ENCODE peak calls at places on chromosomes 7 and 10, in five cellular contexts. One of them, this sample, is unnamed.

GRCh38 chr10:86286591-86287421 is 79.8 kb downstream of the GRID1 start:
- DNase-seq in neuronal stem cell: no peak
- DNase-seq in H9: peak; percentile 20
- DNase-seq in mesenchymal stem cell: no peak
- DNase-seq in H1: peak; percentile 29
- DNase-seq in this sample: no peak

GRCh38 chr10:75651452-75651851 is 220.0 kb downstream of the LRMDA start:
- DNase-seq in neuronal stem cell: no peak
- DNase-seq in H9: peak; percentile 35
- DNase-seq in mesenchymal stem cell: no peak
- DNase-seq in H1: no peak
- DNase-seq in this sample: no peak

GRCh38 chr10:123795846-123796590 is 95.6 kb downstream of the CPXM2 start:
- DNase-seq in neuronal stem cell: no peak
- DNase-seq in H9: no peak
- DNase-seq in mesenchymal stem cell: no peak
- DNase-seq in H1: peak; percentile 39
- DNase-seq in this sample: no peak

GRCh38 chr7:128831178-128831993 is 1.2 kb downstream of the FLNC start:
- DNase-seq in neuronal stem cell: peak; percentile 72
- DNase-seq in H9: peak; percentile 73
- DNase-seq in mesenchymal stem cell: peak; percentile 71
- DNase-seq in H1: peak; percentile 83
- DNase-seq in this sample: peak; percentile 14

GRCh38 chr7:81195033-81195432 is 276.2 kb upstream of the SEMA3C start:
- DNase-seq in neuronal stem cell: no peak
- DNase-seq in H9: no peak
- DNase-seq in mesenchymal stem cell: peak; percentile 49
- DNase-seq in H1: no peak
- DNase-seq in this sample: no peak

GRCh38 chr7:101106387-101106786 is 20.5 kb upstream of the SERPINE1 start:
- DNase-seq in neuronal stem cell: no peak
- DNase-seq in H9: no peak
- DNase-seq in mesenchymal stem cell: no peak
- DNase-seq in H1: no peak
- DNase-seq in this sample: no peak

GRCh38 chr10:80168679-80169380 is 36.3 kb downstream of the PLAC9 start:
- DNase-seq in neuronal stem cell: no peak
- DNase-seq in H9: peak; percentile 53
- DNase-seq in mesenchymal stem cell: peak; percentile 34
- DNase-seq in H1: peak; percentile 77
- DNase-seq in this sample: no peak

GRCh38 chr7:87156709-87157108 is 4.5 kb downstream of the DMTF1 start:
- DNase-seq in neuronal stem cell: no peak
- DNase-seq in H9: no peak
- DNase-seq in mesenchymal stem cell: peak; percentile 19
- DNase-seq in H1: no peak
- DNase-seq in this sample: peak; percentile 62

GRCh38 chr7:154929006-154929726 is 73.8 kb downstream of the PAXIP1 start:
- DNase-seq in neuronal stem cell: no peak
- DNase-seq in H9: no peak
- DNase-seq in mesenchymal stem cell: no peak
- DNase-seq in H1: no peak
- DNase-seq in this sample: no peak

GRCh38 chr7:159143780-159144755 is 599 bp downstream of the VIPR2 start:
- DNase-seq in neuronal stem cell: peak; percentile 23
- DNase-seq in H9: peak; percentile 47
- DNase-seq in mesenchymal stem cell: no peak
- DNase-seq in H1: peak; percentile 74
- DNase-seq in this sample: no peak

GRCh38 chr10:89702121-89702480 is 711 bp downstream of the KIF20B start:
- DNase-seq in neuronal stem cell: no peak
- DNase-seq in H9: no peak
- DNase-seq in mesenchymal stem cell: peak; percentile 31
- DNase-seq in H1: no peak
- DNase-seq in this sample: no peak

DNA sequence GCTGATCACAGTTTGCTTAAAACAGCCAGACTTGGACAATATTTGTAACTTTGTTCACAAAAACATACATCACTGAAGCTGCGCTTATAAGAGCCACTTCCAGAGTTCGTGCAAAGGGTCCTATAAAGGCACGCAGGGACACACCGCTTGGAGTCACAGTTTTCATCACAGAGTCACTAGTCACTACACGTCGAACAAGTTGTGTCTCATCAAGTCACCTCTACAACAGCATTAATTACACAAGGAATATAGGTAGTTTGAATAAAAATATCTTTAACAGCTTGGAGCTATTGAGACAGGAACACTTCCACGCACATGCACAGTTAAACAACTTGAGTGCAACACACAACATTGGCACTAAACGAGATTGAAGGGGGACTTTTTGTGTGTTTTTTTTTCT is 2.3 kb downstream of the HOXA5 start:
- DNase-seq in neuronal stem cell: no peak
- DNase-seq in H9: no peak
- DNase-seq in mesenchymal stem cell: no peak
- DNase-seq in H1: no peak
- DNase-seq in this sample: no peak
- H2BK12ac ChIP-seq in neuronal stem cell: no peak overlapping the region
- H2BK12ac ChIP-seq in H9: no peak overlapping the region
- H2BK12ac ChIP-seq in mesenchymal stem cell: no peak overlapping the region
- H2BK12ac ChIP-seq in H1: no peak overlapping the region
- H2BK12ac ChIP-seq in this sample: no peak overlapping the region

DNA sequence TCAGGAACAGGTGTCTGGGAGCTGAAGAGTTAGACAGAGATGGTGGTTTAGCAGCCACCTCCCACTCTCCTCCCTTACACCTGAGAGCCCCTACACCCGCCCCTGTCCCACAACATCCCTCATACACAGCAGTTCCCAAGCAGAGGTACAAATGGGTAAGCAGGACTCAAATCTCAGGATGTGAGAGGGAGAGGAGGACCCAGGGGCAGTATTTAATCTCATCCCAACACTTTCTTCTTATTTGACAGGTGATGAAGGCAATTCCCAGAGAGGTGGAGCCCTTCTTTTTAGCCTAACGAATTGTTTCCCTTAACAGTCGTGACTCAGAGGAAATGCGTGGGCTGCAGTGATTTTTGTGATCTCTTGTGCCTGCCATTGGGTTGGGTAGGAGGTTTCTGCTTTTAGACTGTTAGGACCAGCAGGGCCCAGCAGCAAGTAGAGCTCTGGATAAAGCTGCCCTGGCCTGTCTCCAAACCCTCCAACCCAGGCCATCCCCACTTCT is 191.3 kb downstream of the HECW1 start:
- DNase-seq in neuronal stem cell: no peak
- DNase-seq in H9: no peak
- DNase-seq in mesenchymal stem cell: no peak
- DNase-seq in H1: no peak
- DNase-seq in this sample: no peak
- H3K4me2 ChIP-seq in neuronal stem cell: no peak overlapping the region
- H3K4me2 ChIP-seq in H9: no peak overlapping the region
- H3K4me2 ChIP-seq in mesenchymal stem cell: no peak overlapping the region
- H3K4me2 ChIP-seq in H1: no peak overlapping the region
- H3K4me2 ChIP-seq in this sample: no peak overlapping the region

DNA sequence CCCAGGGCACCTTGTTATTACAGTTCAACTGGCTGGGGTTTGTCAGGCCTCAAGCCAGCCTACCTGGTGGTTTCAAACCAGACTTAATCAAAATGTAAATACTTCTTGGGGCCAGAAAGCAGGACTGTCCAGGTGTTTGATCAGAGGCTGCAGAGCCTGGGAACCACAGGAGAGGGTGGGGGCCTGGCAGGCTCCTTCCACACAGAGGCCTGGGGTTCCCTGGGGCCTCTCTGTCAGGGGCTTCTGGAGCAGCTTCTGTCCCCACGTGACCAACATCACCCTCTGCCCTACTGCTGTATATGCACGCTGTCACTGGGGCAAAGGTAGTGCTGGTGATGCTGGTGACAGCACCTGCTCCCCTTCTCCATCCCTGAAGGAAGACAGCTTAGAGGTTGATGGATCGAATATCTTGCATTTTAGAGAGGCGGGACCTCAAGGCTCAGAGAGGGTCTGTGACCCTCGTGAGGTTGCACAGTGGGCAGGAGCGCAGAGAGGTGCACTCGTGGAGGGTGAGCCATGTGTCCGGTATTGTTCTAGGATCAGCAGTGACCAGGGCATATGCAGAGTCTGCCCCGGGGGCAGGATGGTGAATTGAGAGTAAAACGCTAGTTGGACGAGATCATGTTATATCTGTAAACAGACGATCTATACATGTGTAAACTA is 95.4 kb downstream of the GRK5 start:
- DNase-seq in neuronal stem cell: no peak
- DNase-seq in H9: no peak
- DNase-seq in mesenchymal stem cell: no peak
- DNase-seq in H1: no peak
- DNase-seq in this sample: peak; percentile 73
- H3K27ac ChIP-seq in neuronal stem cell: no peak overlapping the region
- H3K27ac ChIP-seq in H9: no peak overlapping the region
- H3K27ac ChIP-seq in mesenchymal stem cell: no peak overlapping the region
- H3K27ac ChIP-seq in H1: no peak overlapping the region
- H3K27ac ChIP-seq in this sample: no peak overlapping the region

DNA sequence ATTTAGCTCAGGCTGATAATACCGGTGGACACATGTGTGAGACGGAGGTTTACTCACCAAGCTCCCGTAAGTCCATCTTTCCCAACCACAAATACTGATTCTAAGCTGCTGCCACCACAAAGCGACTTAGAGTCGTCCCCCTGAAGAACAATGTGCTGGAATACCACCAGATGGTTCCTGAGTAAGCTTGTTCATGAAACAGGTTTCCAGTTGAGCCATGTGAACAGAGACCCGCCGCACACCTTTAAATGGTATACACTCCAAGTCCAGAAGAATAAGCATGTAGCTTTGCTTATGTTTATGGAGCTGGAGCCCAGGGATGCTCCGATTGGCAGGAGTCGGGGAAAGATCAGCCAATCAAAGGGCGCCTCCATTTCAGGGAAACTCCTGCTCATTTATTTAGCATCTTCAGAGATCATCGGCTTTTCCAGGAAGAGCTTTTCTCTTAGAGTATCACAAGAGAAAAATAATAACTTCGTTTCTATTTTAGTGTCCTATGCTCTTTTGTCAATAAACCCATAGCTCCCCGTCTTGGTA is 261.6 kb upstream of the AOAH start:
- DNase-seq in neuronal stem cell: no peak
- DNase-seq in H9: no peak
- DNase-seq in mesenchymal stem cell: no peak
- DNase-seq in H1: no peak
- DNase-seq in this sample: no peak
- H2BK12ac ChIP-seq in neuronal stem cell: no peak overlapping the region
- H2BK12ac ChIP-seq in H9: peak overlapping the region; percentile 15
- H2BK12ac ChIP-seq in mesenchymal stem cell: peak overlapping the region; percentile 63
- H2BK12ac ChIP-seq in H1: peak overlapping the region; percentile 68
- H2BK12ac ChIP-seq in this sample: no peak overlapping the region